ENCODE peak calls at places on chromosome X, in nine cellular contexts. V, N, E, M, Q, U, A, Y and S are unnamed samples.

GRCh38 chrX:32896132-32896531 is 315.2 kb downstream of the DMD start:
- DNase-seq in U (no peak), V (no peak), Y (no peak), M (no peak), E (no peak), N (no peak), A (no peak), Q (no peak), S (no peak)

GRCh38 chrX:120559799-120560198 is 963 bp downstream of the CUL4B start:
- DNase-seq in Q (peak; percentile 63), V (no peak), A (no peak), E (no peak), Y (no peak), U (no peak), N (no peak), M (no peak), S (no peak)

GRCh38 chrX:14228611-14229010 is 198.9 kb upstream of the GEMIN8 start:
- DNase-seq in M (no peak), Q (no peak), U (no peak), Y (no peak), N (no peak), A (no peak), V (no peak), E (no peak), S (no peak)

GRCh38 chrX:22165732-22166457 is 106.8 kb upstream of the CBLL2 start:
- DNase-seq in A (no peak), M (no peak), Q (no peak), U (no peak), Y (no peak), N (peak; percentile 4), E (no peak), V (no peak), S (no peak)

GRCh38 chrX:30283456-30284200 is 25.6 kb downstream of the NR0B1 start:
- DNase-seq in E (no peak), Y (no peak), A (no peak), Q (no peak), U (no peak), V (no peak), N (peak; percentile 36), M (no peak), S (no peak)

GRCh38 chrX:101450951-101451350 is 34.3 kb upstream of the ARMCX4 start:
- DNase-seq in V (no peak), Y (peak; percentile 67), U (no peak), Q (no peak), E (no peak), N (no peak), A (no peak), M (no peak), S (no peak)

GRCh38 chrX:18833071-18833731 is 125.8 kb downstream of the PPEF1 start:
- DNase-seq in M (no peak), Q (no peak), A (no peak), V (no peak), N (no peak), Y (no peak), E (no peak), U (no peak), S (peak; percentile 40)

GRCh38 chrX:24494544-24495113 is 29.5 kb downstream of the PDK3 start:
- DNase-seq in V (no peak), U (no peak), Y (no peak), Q (no peak), N (peak; percentile 24), A (no peak), M (no peak), E (no peak), S (peak; percentile 44)

GRCh38 chrX:123603516-123603915 is 129.3 kb downstream of the THOC2 start:
- DNase-seq in Q (no peak), U (no peak), A (no peak), E (no peak), M (no peak), N (no peak), V (no peak), Y (no peak), S (no peak)

GRCh38 chrX:126552313-126553022 is at the start of gene DCAF12L1:
- DNase-seq in M (no peak), N (no peak), Y (no peak), U (no peak), Q (no peak), E (no peak), V (no peak), A (no peak), S (peak; percentile 56)

GRCh38 chrX:38806054-38806389 is 4.8 kb downstream of the MID1IP1 start:
- DNase-seq in V (no peak), A (no peak), N (no peak), Q (peak; percentile 67), M (no peak), Y (no peak), U (no peak), E (no peak), S (no peak)

GRCh38 chrX:17380221-17380620 is 5.2 kb downstream of the NHS start:
- DNase-seq in N (no peak), M (no peak), A (no peak), V (no peak), Q (no peak), Y (no peak), E (no peak), U (no peak), S (no peak)

GRCh38 chrX:22922961-22923360 is 76.8 kb upstream of the DDX53 start:
- DNase-seq in E (no peak), Q (no peak), N (no peak), Y (no peak), M (no peak), U (no peak), A (no peak), V (no peak), S (no peak)

GRCh38 chrX:40433160-40433559 is 147.6 kb upstream of the ATP6AP2 start:
- DNase-seq in U (no peak), V (no peak), Q (no peak), M (no peak), A (no peak), Y (no peak), N (no peak), E (no peak), S (no peak)

GRCh38 chrX:24619647-24620046 is 27.5 kb downstream of the PCYT1B start:
- DNase-seq in M (no peak), U (no peak), N (peak; percentile 0), Q (no peak), E (no peak), V (no peak), A (peak; percentile 29), Y (no peak), S (peak; percentile 8)

GRCh38 chrX:18997916-18998315 is 14.0 kb upstream of the PHKA2 start:
- DNase-seq in E (no peak), N (no peak), V (no peak), Q (no peak), A (no peak), U (no peak), M (peak; percentile 32), Y (no peak), S (no peak)

GRCh38 chrX:120274958-120275357 is 24.3 kb downstream of the ZBTB33 start:
- DNase-seq in V (no peak), Y (no peak), U (no peak), A (no peak), M (peak; percentile 85), Q (no peak), E (no peak), N (no peak), S (no peak)

GRCh38 chrX:132809581-132809980 is 148.8 kb downstream of the HS6ST2 start:
- DNase-seq in U (no peak), Y (no peak), N (no peak), A (no peak), Q (no peak), E (no peak), M (no peak), V (no peak), S (no peak)

GRCh38 chrX:135389243-135389642 is 32.5 kb upstream of the SMIM10L2A start:
- DNase-seq in M (no peak), N (no peak), E (no peak), Y (no peak), V (no peak), Q (no peak), U (no peak), A (no peak), S (no peak)

GRCh38 chrX:107483976-107484726 is 34.7 kb downstream of the FRMPD3 start:
- DNase-seq in U (no peak), Q (no peak), E (no peak), V (no peak), A (no peak), N (no peak), Y (no peak), M (peak; percentile 44), S (peak; percentile 87)

GRCh38 chrX:16589211-16589610 is 60.7 kb upstream of the S100G start:
- DNase-seq in Y (no peak), E (no peak), M (no peak), A (no peak), Q (no peak), N (no peak), U (no peak), V (no peak), S (no peak)

GRCh38 chrX:2220296-2220695 is 280.5 kb downstream of the DHRSX start:
- DNase-seq in Q (no peak), Y (no peak), N (no peak), E (no peak), M (no peak), U (no peak), V (no peak), A (no peak), S (no peak)

GRCh38 chrX:30493348-30493747 is 84.2 kb downstream of the TASL start:
- DNase-seq in A (no peak), E (no peak), M (no peak), V (no peak), Y (no peak), U (no peak), Q (no peak), N (no peak), S (no peak)

GRCh38 chrX:107674480-107675364 is 46.4 kb downstream of the PRPS1 start:
- DNase-seq in Y (peak; percentile 73), A (no peak), M (no peak), N (no peak), Q (peak; percentile 11), E (peak; percentile 44), V (peak; percentile 4), U (no peak), S (peak; percentile 46)

GRCh38 chrX:47247206-47247998 is 14.6 kb downstream of the USP11 start:
- DNase-seq in E (no peak), N (no peak), Y (no peak), A (no peak), U (no peak), Q (no peak), M (no peak), V (no peak), S (no peak)

GRCh38 chrX:11465648-11466411 is 172.6 kb downstream of the AMELX start:
- DNase-seq in U (no peak), N (no peak), E (no peak), V (no peak), M (no peak), Q (no peak), A (no peak), Y (no peak), S (no peak)

GRCh38 chrX:65900850-65901844 is 138.7 kb downstream of the VSIG4 start:
- DNase-seq in V (no peak), Q (no peak), Y (no peak), M (no peak), U (no peak), E (no peak), N (no peak), A (no peak), S (no peak)

GRCh38 chrX:37785569-37785968 is 5.7 kb downstream of the CYBB start:
- DNase-seq in Q (no peak), V (no peak), M (no peak), E (no peak), N (no peak), A (no peak), U (no peak), Y (no peak), S (no peak)

GRCh38 chrX:10197597-10198210 is 40.9 kb downstream of the CLCN4 start:
- DNase-seq in M (no peak), Y (no peak), V (no peak), E (no peak), N (no peak), Q (no peak), A (no peak), U (no peak), S (peak; percentile 29)

GRCh38 chrX:149720021-149720689 is 8.3 kb downstream of the MAGEA11 start:
- DNase-seq in U (no peak), N (no peak), V (no peak), E (no peak), A (no peak), M (no peak), Y (no peak), Q (no peak), S (no peak)

GRCh38 chrX:120316587-120317283 is 5.5 kb upstream of the TMEM255A start:
- DNase-seq in U (no peak), A (no peak), Q (no peak), M (no peak), V (no peak), N (no peak), E (no peak), Y (no peak), S (no peak)